ENCODE peak calls at places on chromosomes 2 and 18, in nine cellular contexts. R is choroid plexus epithelial cell; I is left ventricle myocardium inferior; B is cardiac muscle cell; L is spleen; S is astrocyte of the spinal cord; O is CD8-positive, alpha-beta T cell; A is ovary; Z is upper lobe of right lung. T is an unnamed sample.

GRCh38 chr2:109663721-109664120 is 49.6 kb downstream of the SOWAHC start:
- DNase-seq in Z (no peak), B (peak), O (no peak), R (peak), L (no peak), A (peak), I (peak), S (peak), T (peak)

GRCh38 chr18:49247786-49248185 is 212.7 kb downstream of the DYM start:
- DNase-seq in A (no peak), S (peak), B (no peak), O (no peak), L (no peak), Z (no peak), R (peak), I (no peak), T (no peak)

GRCh38 chr2:226835420-226835795 is 446 bp upstream of the RHBDD1 start:
- DNase-seq in B (no peak), R (peak), O (no peak), S (no peak), L (peak), Z (no peak), A (no peak), I (peak), T (peak)

GRCh38 chr18:74742573-74742972 is 144.9 kb downstream of the ZNF407 start:
- DNase-seq in I (no peak), Z (no peak), B (no peak), A (no peak), L (no peak), O (no peak), S (peak), R (no peak), T (peak)

GRCh38 chr18:50879302-50880107 is 587 bp downstream of the ME2 start:
- DNase-seq in B (peak), I (no peak), L (no peak), Z (peak), S (peak), R (peak), O (peak), A (no peak), T (peak)

GRCh38 chr2:64808092-64808491 is 154.4 kb upstream of the SERTAD2 start:
- DNase-seq in R (no peak), L (no peak), A (no peak), Z (no peak), S (no peak), B (no peak), I (no peak), O (no peak), T (no peak)

GRCh38 chr18:79260510-79260909 is 135.2 kb upstream of the NFATC1 start:
- DNase-seq in R (no peak), L (no peak), S (no peak), Z (no peak), B (no peak), A (no peak), O (no peak), I (no peak), T (no peak)

GRCh38 chr2:108355907-108356734 is 21.6 kb upstream of the SULT1C4 start:
- DNase-seq in B (no peak), O (no peak), A (no peak), R (no peak), I (no peak), Z (no peak), S (no peak), L (no peak), T (no peak)

GRCh38 chr2:166157578-166157977 is 29.8 kb upstream of the SCN1A start:
- DNase-seq in A (no peak), R (no peak), B (no peak), I (no peak), Z (no peak), O (no peak), L (no peak), S (no peak), T (no peak)

GRCh38 chr2:206482123-206482522 is 38.8 kb downstream of the ADAM23 start:
- DNase-seq in L (no peak), Z (no peak), A (no peak), R (peak), B (peak), S (no peak), O (no peak), I (no peak), T (peak)

GRCh38 chr2:26564121-26564520 is 77.0 kb downstream of the CIB4 start:
- DNase-seq in Z (peak), S (no peak), L (peak), R (no peak), A (no peak), I (no peak), B (no peak), O (no peak), T (no peak)

GRCh38 chr2:188187726-188188125 is 103.9 kb upstream of the GULP1 start:
- DNase-seq in A (no peak), L (no peak), S (no peak), B (no peak), Z (no peak), R (no peak), I (no peak), O (no peak), T (no peak)

GRCh38 chr18:26003391-26003790 is 87.0 kb downstream of the SS18 start:
- DNase-seq in Z (no peak), O (no peak), I (no peak), A (no peak), B (peak), R (peak), S (no peak), L (no peak), T (no peak)

GRCh38 chr2:27186613-27187345 is 25.1 kb upstream of the ATRAID start:
- DNase-seq in I (no peak), B (no peak), L (no peak), Z (no peak), S (no peak), O (no peak), R (no peak), A (no peak), T (no peak)

GRCh38 chr2:33577084-33577483 is 22.0 kb downstream of the FAM98A start:
- DNase-seq in L (no peak), S (no peak), I (no peak), R (no peak), B (no peak), O (no peak), Z (no peak), A (no peak), T (no peak)

GRCh38 chr2:55843992-55844345 is 79.6 kb downstream of the EFEMP1 start:
- DNase-seq in L (no peak), A (no peak), O (no peak), R (no peak), B (no peak), I (no peak), Z (no peak), S (no peak), T (no peak)

GRCh38 chr18:51029694-51030536 is at the start of gene SMAD4:
- DNase-seq in S (peak), B (peak), L (peak), Z (peak), O (peak), R (peak), A (peak), I (peak), T (peak)

GRCh38 chr18:77635441-77635840 is 385.8 kb downstream of the GALR1 start:
- DNase-seq in I (peak), Z (no peak), B (no peak), O (no peak), R (peak), L (no peak), A (peak), S (no peak), T (peak)

GRCh38 chr2:219701847-219702634 is 74.6 kb downstream of the SLC4A3 start:
- DNase-seq in B (no peak), R (no peak), O (no peak), I (peak), L (no peak), Z (no peak), S (peak), A (peak), T (peak)

GRCh38 chr2:10096641-10097040 is 16.4 kb upstream of the CYS1 start:
- DNase-seq in B (no peak), L (no peak), A (no peak), Z (no peak), I (no peak), S (no peak), O (no peak), R (no peak), T (no peak)

GRCh38 chr2:43458002-43458628 is 137.7 kb downstream of the THADA start:
- DNase-seq in L (no peak), B (no peak), O (no peak), A (no peak), R (peak), I (no peak), S (peak), Z (no peak), T (peak)

GRCh38 chr18:54679318-54680149 is 88.5 kb downstream of the DYNAP start:
- DNase-seq in Z (no peak), O (no peak), S (peak), B (peak), A (no peak), R (peak), L (no peak), I (no peak), T (peak)

GRCh38 chr2:6310186-6310909 is 555.4 kb downstream of the CMPK2 start:
- DNase-seq in O (no peak), L (no peak), R (no peak), I (no peak), A (no peak), S (no peak), B (no peak), Z (no peak), T (no peak)

GRCh38 chr2:150465703-150466569 is 21.5 kb downstream of the RND3 start:
- DNase-seq in Z (no peak), I (no peak), L (no peak), A (no peak), R (peak), S (peak), O (no peak), B (no peak), T (peak)

GRCh38 chr2:1505031-1505441 is 91.8 kb downstream of the TPO start:
- DNase-seq in A (no peak), L (peak), I (no peak), Z (peak), B (no peak), O (no peak), R (no peak), S (no peak), T (no peak)

GRCh38 chr2:205822578-205822977 is 140.3 kb downstream of the NRP2 start:
- DNase-seq in S (peak), B (no peak), Z (no peak), I (no peak), L (no peak), O (no peak), R (peak), A (no peak), T (peak)

GRCh38 chr2:234324151-234324550 is 172.7 kb downstream of the ARL4C start:
- DNase-seq in B (no peak), A (no peak), S (no peak), R (no peak), L (no peak), I (no peak), Z (no peak), O (no peak), T (peak)

GRCh38 chr2:25709349-25709748 is 36.0 kb upstream of the DTNB start:
- DNase-seq in R (no peak), A (no peak), I (no peak), Z (no peak), L (no peak), O (no peak), B (no peak), S (no peak), T (no peak)

GRCh38 chr18:44812426-44812825 is 131.7 kb downstream of the SETBP1 start:
- DNase-seq in B (no peak), R (no peak), O (no peak), I (no peak), L (no peak), Z (no peak), S (no peak), A (no peak), T (no peak)

GRCh38 chr2:218367415-218368149 is 10.9 kb downstream of the CATIP start:
- DNase-seq in L (peak), O (peak), Z (peak), A (peak), B (peak), R (peak), S (peak), I (peak), T (peak)

GRCh38 chr2:50615296-50615695 is 416.6 kb downstream of the NRXN1 start:
- DNase-seq in S (no peak), O (no peak), B (no peak), Z (no peak), A (no peak), I (no peak), R (no peak), L (no peak), T (no peak)

GRCh38 chr18:36843784-36844183 is 14.9 kb downstream of the KIAA1328 start:
- DNase-seq in Z (no peak), O (no peak), L (no peak), R (peak), A (no peak), B (no peak), S (no peak), I (no peak), T (no peak)

GRCh38 chr2:221485500-221485870 is 86.6 kb downstream of the EPHA4 start:
- DNase-seq in R (no peak), O (no peak), A (no peak), B (no peak), S (no peak), Z (no peak), L (no peak), I (no peak), T (peak)

GRCh38 chr2:222941510-222942032 is 80.7 kb downstream of the ACSL3 start:
- DNase-seq in O (no peak), Z (no peak), A (no peak), S (no peak), B (no peak), L (no peak), I (no peak), R (no peak), T (no peak)

GRCh38 chr2:96505231-96505889 is at the start of gene NEURL3:
- DNase-seq in I (no peak), Z (no peak), L (no peak), S (peak), A (no peak), B (no peak), R (peak), O (no peak), T (peak)

GRCh38 chr2:127648321-127648720 is 2.4 kb downstream of the GPR17 start:
- DNase-seq in O (no peak), A (no peak), Z (no peak), S (no peak), L (peak), B (no peak), I (no peak), R (no peak), T (no peak)

GRCh38 chr2:222797871-222798270 is 63.0 kb upstream of the ACSL3 start:
- DNase-seq in L (no peak), S (no peak), R (no peak), B (no peak), Z (no peak), O (no peak), I (no peak), A (no peak), T (no peak)

GRCh38 chr2:161913865-161914264 is 160.2 kb downstream of the DPP4 start:
- DNase-seq in I (no peak), Z (no peak), B (no peak), L (no peak), S (peak), R (peak), A (no peak), O (no peak), T (peak)

GRCh38 chr2:151973901-151974199 is 125.0 kb downstream of the CACNB4 start:
- DNase-seq in O (no peak), R (peak), A (no peak), I (peak), Z (no peak), L (no peak), S (peak), B (peak), T (peak)

GRCh38 chr2:28981016-28981441 is at the start of gene TOGARAM2:
- DNase-seq in A (peak), S (peak), L (no peak), I (peak), Z (no peak), O (no peak), B (no peak), R (peak), T (no peak)

DNA sequence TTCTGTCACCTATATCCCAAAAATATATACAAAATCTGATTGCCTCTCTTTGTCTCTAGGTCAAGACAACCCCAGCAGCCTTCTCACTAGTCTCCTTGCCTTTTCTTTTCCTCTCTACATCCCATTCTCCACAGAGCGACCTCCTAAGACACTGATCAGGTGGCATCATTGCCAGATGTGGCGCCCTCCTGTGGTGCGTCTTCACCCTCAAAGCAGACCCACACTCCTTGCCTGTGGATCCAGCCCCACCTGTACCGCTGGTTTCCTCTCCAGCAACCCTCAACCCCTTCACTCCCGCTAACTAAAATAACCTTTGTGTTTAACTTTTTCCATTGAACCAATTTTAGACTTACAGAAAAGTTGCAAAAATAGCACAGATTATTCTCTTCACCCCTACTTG is 273.3 kb downstream of the GLI2 start:
- DNase-seq in B (peak), A (no peak), O (no peak), Z (no peak), L (no peak), S (no peak), R (peak), I (no peak), T (peak)
- TF ChIP-seq CTCF in B (peak), A (no peak), O (no peak), Z (peak), L (no peak), S (peak), R (peak), I (no peak), T (peak)

GRCh38 chr18:3281456-3282400 is 19.8 kb downstream of the MYL12B start:
- DNase-seq in O (no peak), B (peak), Z (no peak), R (peak), S (peak), A (no peak), L (no peak), I (no peak), T (peak)

GRCh38 chr18:3283908-3284307 is 22.0 kb downstream of the MYL12B start:
- DNase-seq in I (no peak), S (no peak), B (no peak), R (no peak), A (no peak), O (no peak), L (peak), Z (no peak), T (no peak)

GRCh38 chr18:3284501-3284900 is 22.6 kb downstream of the MYL12B start:
- DNase-seq in R (no peak), S (no peak), O (no peak), Z (no peak), L (no peak), A (no peak), I (no peak), B (no peak), T (no peak)

GRCh38 chr18:3286165-3286564 is 24.2 kb downstream of the MYL12B start:
- DNase-seq in B (no peak), O (no peak), L (no peak), S (no peak), I (no peak), A (no peak), Z (no peak), R (no peak), T (no peak)

GRCh38 chr18:3283253-3283863 is 21.4 kb downstream of the MYL12B start:
- DNase-seq in L (no peak), S (no peak), I (no peak), Z (no peak), O (no peak), R (no peak), B (no peak), A (no peak), T (no peak)
- H3K4me3 ChIP-seq in L (no peak), S (no peak), I (peak), Z (no peak), O (no peak), R (no peak), B (no peak), A (no peak), T (no peak)

GRCh38 chr2:30152385-30152784 is 5.6 kb downstream of the YPEL5 start:
- DNase-seq in A (no peak), R (no peak), Z (no peak), B (no peak), S (no peak), O (no peak), L (no peak), I (no peak), T (no peak)
- TF ChIP-seq CTCF in A (no peak), R (no peak), Z (no peak), B (no peak), S (no peak), O (no peak), L (no peak), I (no peak), T (no peak)

DNA sequence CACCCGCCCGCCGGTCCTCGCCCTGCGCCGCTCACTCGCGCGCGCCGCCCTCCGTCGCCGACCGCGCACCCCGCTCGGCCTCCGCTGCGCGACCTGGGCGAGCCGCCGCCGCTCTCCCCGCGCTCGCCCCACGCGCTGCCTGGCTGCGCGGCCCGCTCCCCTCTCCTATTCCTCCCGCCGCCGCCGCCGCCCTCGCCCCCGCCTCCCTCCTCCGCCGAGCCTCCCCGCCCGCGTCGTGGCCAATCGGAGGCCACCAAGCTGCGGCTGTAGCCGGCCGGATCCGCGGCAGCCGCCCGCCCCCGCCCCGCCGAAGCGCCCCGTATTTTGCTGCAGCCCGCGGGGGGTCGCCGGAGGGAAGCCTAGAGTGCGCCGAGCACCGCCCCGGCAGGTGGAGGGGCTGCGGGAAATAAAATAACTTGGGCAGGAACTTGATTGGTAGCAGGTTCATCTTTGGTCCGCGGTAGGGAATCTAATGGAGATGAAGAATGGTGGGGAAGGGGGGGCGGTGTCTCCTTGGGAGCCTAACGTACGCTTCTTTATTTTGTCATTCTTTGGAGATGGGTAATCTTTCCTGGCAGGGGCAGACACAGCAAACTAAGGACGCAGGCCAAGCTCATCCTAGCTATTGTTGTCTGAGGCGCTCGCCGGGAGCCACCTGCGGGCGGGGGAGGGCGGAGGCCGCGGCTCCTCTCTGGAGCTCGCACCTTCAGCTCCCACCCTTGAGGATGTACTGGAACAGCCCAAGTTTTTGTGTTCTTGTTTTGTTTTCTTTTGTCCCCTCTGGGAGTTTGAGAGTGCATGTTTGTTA is 1.1 kb upstream of the CDH2 start:
- DNase-seq in I (peak), Z (peak), R (peak), O (no peak), B (peak), L (no peak), A (peak), S (peak), T (peak)
- H3K4me3 ChIP-seq in I (peak), Z (peak), R (peak), O (no peak), B (peak), L (peak), A (peak), S (peak), T (peak)

GRCh38 chr2:231687133-231687852 is 21.0 kb upstream of the PTMA start:
- DNase-seq in A (no peak), R (peak), B (peak), Z (peak), S (peak), L (peak), I (peak), O (peak), T (peak)

GRCh38 chr2:231684314-231685223 is 23.8 kb upstream of the PTMA start:
- DNase-seq in R (no peak), B (no peak), I (peak), S (no peak), L (peak), O (no peak), Z (no peak), A (no peak), T (no peak)

GRCh38 chr2:231683907-231684306 is 24.4 kb upstream of the PTMA start:
- DNase-seq in R (no peak), B (no peak), A (no peak), S (no peak), O (no peak), L (no peak), Z (no peak), I (no peak), T (no peak)

GRCh38 chr2:231686192-231687100 is 21.9 kb upstream of the PTMA start:
- DNase-seq in I (no peak), A (no peak), L (peak), B (no peak), S (no peak), Z (no peak), O (no peak), R (no peak), T (no peak)

GRCh38 chr2:231685349-231686191 is 22.8 kb upstream of the PTMA start:
- DNase-seq in Z (no peak), R (no peak), B (no peak), A (no peak), S (no peak), L (peak), I (no peak), O (no peak), T (no peak)
- TF ChIP-seq CTCF in Z (no peak), R (peak), B (peak), A (no peak), S (no peak), L (no peak), I (no peak), O (no peak), T (peak)

T was measured in fibroblast of mammary gland.